ENCODE peak calls at places on chromosomes 6 and 20, in six cellular contexts. One of them, this sample, is unnamed.

GRCh38 chr6:56096454-56096853 is 150.9 kb downstream of the COL21A1 start:
- DNase-seq in cardiac muscle cell: no peak
- DNase-seq in skeletal muscle cell: no peak
- DNase-seq in H7: no peak
- DNase-seq in NT2/D1: no peak
- DNase-seq in mesenchymal stem cell: no peak
- DNase-seq in this sample: peak

GRCh38 chr6:56188429-56188828 is 59.0 kb downstream of the COL21A1 start:
- DNase-seq in cardiac muscle cell: no peak
- DNase-seq in NT2/D1: no peak
- DNase-seq in H7: no peak
- DNase-seq in skeletal muscle cell: no peak
- DNase-seq in mesenchymal stem cell: no peak
- DNase-seq in this sample: no peak

GRCh38 chr20:51533291-51534172 is 9.0 kb downstream of the NFATC2 start:
- DNase-seq in mesenchymal stem cell: peak
- DNase-seq in NT2/D1: no peak
- DNase-seq in cardiac muscle cell: no peak
- DNase-seq in H7: no peak
- DNase-seq in skeletal muscle cell: no peak
- DNase-seq in this sample: no peak

GRCh38 chr20:18628330-18628941 is 40.6 kb downstream of the DTD1 start:
- DNase-seq in skeletal muscle cell: no peak
- DNase-seq in H7: peak
- DNase-seq in mesenchymal stem cell: no peak
- DNase-seq in NT2/D1: no peak
- DNase-seq in cardiac muscle cell: peak
- DNase-seq in this sample: no peak

GRCh38 chr6:28142446-28142845 is 763 bp downstream of the ZKSCAN8 start:
- DNase-seq in mesenchymal stem cell: peak
- DNase-seq in skeletal muscle cell: no peak
- DNase-seq in H7: no peak
- DNase-seq in cardiac muscle cell: no peak
- DNase-seq in NT2/D1: no peak
- DNase-seq in this sample: no peak

GRCh38 chr20:24917797-24918578 is 31.1 kb upstream of the CST7 start:
- DNase-seq in NT2/D1: peak
- DNase-seq in mesenchymal stem cell: peak
- DNase-seq in H7: peak
- DNase-seq in cardiac muscle cell: peak
- DNase-seq in skeletal muscle cell: peak
- DNase-seq in this sample: peak

GRCh38 chr6:137767931-137768690 is 98.9 kb upstream of the TNFAIP3 start:
- DNase-seq in NT2/D1: no peak
- DNase-seq in mesenchymal stem cell: peak
- DNase-seq in H7: no peak
- DNase-seq in cardiac muscle cell: no peak
- DNase-seq in skeletal muscle cell: peak
- DNase-seq in this sample: no peak

GRCh38 chr6:26216015-26216885 is 129.0 kb downstream of the HFE start:
- DNase-seq in mesenchymal stem cell: peak
- DNase-seq in NT2/D1: no peak
- DNase-seq in H7: peak
- DNase-seq in cardiac muscle cell: peak
- DNase-seq in skeletal muscle cell: peak
- DNase-seq in this sample: peak

GRCh38 chr6:138545621-138545980 is 46.3 kb upstream of the NHSL1 start:
- DNase-seq in NT2/D1: peak
- DNase-seq in skeletal muscle cell: no peak
- DNase-seq in mesenchymal stem cell: peak
- DNase-seq in cardiac muscle cell: peak
- DNase-seq in H7: peak
- DNase-seq in this sample: peak

GRCh38 chr20:19628570-19629134 is 129.4 kb upstream of the RIN2 start:
- DNase-seq in cardiac muscle cell: peak
- DNase-seq in mesenchymal stem cell: peak
- DNase-seq in NT2/D1: peak
- DNase-seq in skeletal muscle cell: peak
- DNase-seq in H7: peak
- DNase-seq in this sample: peak

GRCh38 chr6:69378326-69378725 is 418.5 kb downstream of the LMBRD1 start:
- DNase-seq in H7: no peak
- DNase-seq in cardiac muscle cell: no peak
- DNase-seq in NT2/D1: no peak
- DNase-seq in mesenchymal stem cell: no peak
- DNase-seq in skeletal muscle cell: no peak
- DNase-seq in this sample: no peak

GRCh38 chr20:7770578-7770977 is 169.7 kb downstream of the HAO1 start:
- DNase-seq in H7: no peak
- DNase-seq in mesenchymal stem cell: no peak
- DNase-seq in NT2/D1: no peak
- DNase-seq in cardiac muscle cell: no peak
- DNase-seq in skeletal muscle cell: peak
- DNase-seq in this sample: no peak

GRCh38 chr6:44390158-44390683 is 2.7 kb downstream of the CDC5L start:
- DNase-seq in mesenchymal stem cell: no peak
- DNase-seq in H7: no peak
- DNase-seq in NT2/D1: no peak
- DNase-seq in skeletal muscle cell: no peak
- DNase-seq in cardiac muscle cell: no peak
- DNase-seq in this sample: no peak

GRCh38 chr20:32098786-32099185 is 10.7 kb upstream of the TM9SF4 start:
- DNase-seq in cardiac muscle cell: no peak
- DNase-seq in mesenchymal stem cell: no peak
- DNase-seq in skeletal muscle cell: no peak
- DNase-seq in H7: no peak
- DNase-seq in NT2/D1: no peak
- DNase-seq in this sample: no peak

GRCh38 chr20:5001174-5002076 is at the start of gene SLC23A2:
- DNase-seq in mesenchymal stem cell: peak
- DNase-seq in skeletal muscle cell: no peak
- DNase-seq in NT2/D1: peak
- DNase-seq in cardiac muscle cell: peak
- DNase-seq in H7: peak
- DNase-seq in this sample: no peak

GRCh38 chr6:130713144-130713543 is 114.1 kb upstream of the SMLR1 start:
- DNase-seq in skeletal muscle cell: no peak
- DNase-seq in NT2/D1: peak
- DNase-seq in H7: peak
- DNase-seq in cardiac muscle cell: no peak
- DNase-seq in mesenchymal stem cell: no peak
- DNase-seq in this sample: no peak

GRCh38 chr6:12718025-12718424 is 1.5 kb downstream of the PHACTR1 start:
- DNase-seq in NT2/D1: no peak
- DNase-seq in mesenchymal stem cell: no peak
- DNase-seq in skeletal muscle cell: peak
- DNase-seq in cardiac muscle cell: no peak
- DNase-seq in H7: no peak
- DNase-seq in this sample: peak

GRCh38 chr6:114543696-114544095 is 200.9 kb upstream of the HS3ST5 start:
- DNase-seq in H7: peak
- DNase-seq in mesenchymal stem cell: no peak
- DNase-seq in NT2/D1: no peak
- DNase-seq in skeletal muscle cell: no peak
- DNase-seq in cardiac muscle cell: no peak
- DNase-seq in this sample: no peak

GRCh38 chr6:127173541-127173940 is 55.1 kb downstream of the RSPO3 start:
- DNase-seq in cardiac muscle cell: no peak
- DNase-seq in NT2/D1: no peak
- DNase-seq in H7: no peak
- DNase-seq in skeletal muscle cell: peak
- DNase-seq in mesenchymal stem cell: peak
- DNase-seq in this sample: no peak

GRCh38 chr6:100163035-100163434 is 169.0 kb upstream of the MCHR2 start:
- DNase-seq in skeletal muscle cell: no peak
- DNase-seq in H7: peak
- DNase-seq in cardiac muscle cell: peak
- DNase-seq in mesenchymal stem cell: no peak
- DNase-seq in NT2/D1: no peak
- DNase-seq in this sample: no peak

GRCh38 chr6:9399916-9400315 is 964.6 kb upstream of the SLC35B3 start:
- DNase-seq in NT2/D1: no peak
- DNase-seq in mesenchymal stem cell: no peak
- DNase-seq in cardiac muscle cell: no peak
- DNase-seq in H7: no peak
- DNase-seq in skeletal muscle cell: no peak
- DNase-seq in this sample: no peak

GRCh38 chr6:169529931-169530761 is 171.7 kb downstream of the WDR27 start:
- DNase-seq in skeletal muscle cell: no peak
- DNase-seq in H7: no peak
- DNase-seq in NT2/D1: no peak
- DNase-seq in cardiac muscle cell: no peak
- DNase-seq in mesenchymal stem cell: no peak
- DNase-seq in this sample: no peak

GRCh38 chr20:50629675-50630055 is 61.7 kb downstream of the RIPOR3 start:
- DNase-seq in cardiac muscle cell: no peak
- DNase-seq in H7: no peak
- DNase-seq in mesenchymal stem cell: no peak
- DNase-seq in skeletal muscle cell: no peak
- DNase-seq in NT2/D1: no peak
- DNase-seq in this sample: no peak

GRCh38 chr6:110544472-110544871 is 68.1 kb upstream of the SLC22A16 start:
- DNase-seq in mesenchymal stem cell: no peak
- DNase-seq in skeletal muscle cell: no peak
- DNase-seq in NT2/D1: no peak
- DNase-seq in H7: no peak
- DNase-seq in cardiac muscle cell: no peak
- DNase-seq in this sample: no peak

GRCh38 chr6:110543106-110543505 is 66.7 kb upstream of the SLC22A16 start:
- DNase-seq in mesenchymal stem cell: no peak
- DNase-seq in cardiac muscle cell: no peak
- DNase-seq in H7: no peak
- DNase-seq in skeletal muscle cell: no peak
- DNase-seq in NT2/D1: no peak
- DNase-seq in this sample: no peak

GRCh38 chr6:110542311-110543024 is 66.1 kb upstream of the SLC22A16 start:
- DNase-seq in NT2/D1: no peak
- DNase-seq in skeletal muscle cell: no peak
- DNase-seq in cardiac muscle cell: peak
- DNase-seq in mesenchymal stem cell: peak
- DNase-seq in H7: no peak
- DNase-seq in this sample: no peak

GRCh38 chr6:110547266-110547964 is 71.0 kb upstream of the SLC22A16 start:
- DNase-seq in cardiac muscle cell: no peak
- DNase-seq in skeletal muscle cell: peak
- DNase-seq in mesenchymal stem cell: peak
- DNase-seq in H7: no peak
- DNase-seq in NT2/D1: no peak
- DNase-seq in this sample: no peak

DNA sequence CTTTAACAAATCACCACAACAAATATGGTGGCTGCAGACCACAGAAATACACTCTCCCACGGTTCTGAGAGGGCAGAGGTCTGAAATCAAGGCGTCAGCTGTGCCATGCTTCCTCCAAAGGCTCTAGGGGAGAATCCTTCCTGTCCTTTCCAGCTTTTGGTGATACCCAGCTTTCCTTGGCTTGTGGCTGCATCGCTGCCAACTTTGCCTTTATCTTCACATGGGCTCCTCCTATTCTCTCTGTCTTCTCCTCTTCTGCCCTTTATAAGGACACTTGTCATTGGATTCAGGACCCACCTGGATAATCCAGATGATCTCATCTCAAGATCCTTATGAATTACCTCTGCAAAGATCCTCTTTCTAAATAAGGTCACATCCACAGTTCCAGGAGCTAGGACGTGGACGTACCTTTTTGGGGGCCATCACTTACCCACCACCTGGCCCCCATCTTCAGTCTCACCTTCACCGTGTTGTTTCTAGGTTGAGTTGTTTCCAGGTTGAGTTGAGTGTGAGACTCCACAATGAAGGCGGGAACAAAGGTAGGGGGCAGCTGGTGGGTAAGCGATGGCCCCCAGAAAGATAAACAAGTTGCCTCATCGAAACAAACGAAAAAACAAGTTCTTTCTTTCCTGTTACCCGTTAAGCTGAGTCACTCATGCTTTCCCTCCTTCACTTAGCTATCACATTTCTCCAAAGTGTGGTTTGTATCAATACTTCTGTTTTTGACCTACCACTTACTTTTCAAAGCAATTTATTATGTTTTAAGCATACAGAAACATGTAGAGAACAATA is 68.9 kb upstream of the SLC22A16 start:
- DNase-seq in NT2/D1: no peak
- DNase-seq in mesenchymal stem cell: no peak
- DNase-seq in cardiac muscle cell: no peak
- DNase-seq in H7: no peak
- DNase-seq in skeletal muscle cell: no peak
- DNase-seq in this sample: no peak
- H3K4me3 ChIP-seq in NT2/D1: no peak
- H3K4me3 ChIP-seq in mesenchymal stem cell: no peak
- H3K4me3 ChIP-seq in cardiac muscle cell: no peak
- H3K4me3 ChIP-seq in H7: no peak
- H3K4me3 ChIP-seq in skeletal muscle cell: no peak
- H3K4me3 ChIP-seq in this sample: no peak

GRCh38 chr6:116424001-116424400 is 37.2 kb upstream of the CALHM6 start:
- DNase-seq in skeletal muscle cell: no peak
- DNase-seq in NT2/D1: no peak
- DNase-seq in cardiac muscle cell: no peak
- DNase-seq in H7: no peak
- DNase-seq in mesenchymal stem cell: peak
- DNase-seq in this sample: no peak
- H3K4me3 ChIP-seq in skeletal muscle cell: no peak
- H3K4me3 ChIP-seq in NT2/D1: no peak
- H3K4me3 ChIP-seq in cardiac muscle cell: no peak
- H3K4me3 ChIP-seq in H7: no peak
- H3K4me3 ChIP-seq in mesenchymal stem cell: no peak
- H3K4me3 ChIP-seq in this sample: no peak

GRCh38 chr6:22218410-22218809 is 78.4 kb downstream of the PRL start:
- DNase-seq in skeletal muscle cell: no peak
- DNase-seq in NT2/D1: no peak
- DNase-seq in H7: no peak
- DNase-seq in mesenchymal stem cell: no peak
- DNase-seq in cardiac muscle cell: no peak
- DNase-seq in this sample: no peak

GRCh38 chr6:22221630-22222029 is 75.2 kb downstream of the PRL start:
- DNase-seq in skeletal muscle cell: no peak
- DNase-seq in NT2/D1: no peak
- DNase-seq in H7: peak
- DNase-seq in cardiac muscle cell: peak
- DNase-seq in mesenchymal stem cell: no peak
- DNase-seq in this sample: no peak

GRCh38 chr6:22221211-22221610 is 75.6 kb downstream of the PRL start:
- DNase-seq in cardiac muscle cell: no peak
- DNase-seq in NT2/D1: no peak
- DNase-seq in skeletal muscle cell: no peak
- DNase-seq in H7: no peak
- DNase-seq in mesenchymal stem cell: no peak
- DNase-seq in this sample: no peak

GRCh38 chr6:22219916-22220315 is 76.9 kb downstream of the PRL start:
- DNase-seq in mesenchymal stem cell: no peak
- DNase-seq in skeletal muscle cell: no peak
- DNase-seq in H7: no peak
- DNase-seq in cardiac muscle cell: no peak
- DNase-seq in NT2/D1: no peak
- DNase-seq in this sample: no peak

GRCh38 chr6:22222469-22222868 is 74.4 kb downstream of the PRL start:
- DNase-seq in cardiac muscle cell: no peak
- DNase-seq in skeletal muscle cell: no peak
- DNase-seq in mesenchymal stem cell: no peak
- DNase-seq in NT2/D1: no peak
- DNase-seq in H7: peak
- DNase-seq in this sample: no peak
- H3K4me3 ChIP-seq in cardiac muscle cell: no peak
- H3K4me3 ChIP-seq in skeletal muscle cell: no peak
- H3K4me3 ChIP-seq in mesenchymal stem cell: no peak
- H3K4me3 ChIP-seq in NT2/D1: no peak
- H3K4me3 ChIP-seq in H7: no peak
- H3K4me3 ChIP-seq in this sample: no peak

GRCh38 chr20:53216856-53217576 is 244.9 kb downstream of the TSHZ2 start:
- DNase-seq in cardiac muscle cell: peak
- DNase-seq in H7: peak
- DNase-seq in skeletal muscle cell: no peak
- DNase-seq in NT2/D1: peak
- DNase-seq in mesenchymal stem cell: peak
- DNase-seq in this sample: no peak
- H3K4me3 ChIP-seq in cardiac muscle cell: no peak
- H3K4me3 ChIP-seq in H7: no peak
- H3K4me3 ChIP-seq in skeletal muscle cell: no peak
- H3K4me3 ChIP-seq in NT2/D1: no peak
- H3K4me3 ChIP-seq in mesenchymal stem cell: peak
- H3K4me3 ChIP-seq in this sample: peak

This sample was measured in retinal pigment epithelial cell.